ENCODE peak calls at places on chromosomes 11 and 22, in nine cellular contexts. B, D, M, P, H, Z, X, V and T are unnamed samples.

GRCh38 chr11:68929135-68929534 is 25.4 kb downstream of the IGHMBP2 start:
- DNase-seq in B (no peak), D (no peak), M (no peak), P (no peak), H (no peak), Z (no peak), X (no peak), V (no peak), T (no peak)

GRCh38 chr11:68313574-68314202 is 1.3 kb downstream of the LRP5 start:
- DNase-seq in B (no peak), D (peak), M (no peak), P (peak), H (peak), Z (peak), X (no peak), V (peak), T (peak)

GRCh38 chr11:101686514-101686913 is 102.7 kb upstream of the TRPC6 start:
- DNase-seq in B (peak), D (no peak), M (no peak), P (no peak), H (peak), Z (no peak), X (no peak), V (peak), T (no peak)

GRCh38 chr11:46537851-46538295 is 56.0 kb downstream of the AMBRA1 start:
- DNase-seq in B (peak), D (peak), M (peak), P (peak), H (peak), Z (peak), X (peak), V (peak), T (peak)

GRCh38 chr11:47553417-47553746 is 450 bp upstream of the CELF1 start:
- DNase-seq in B (no peak), D (no peak), M (no peak), P (no peak), H (no peak), Z (no peak), X (no peak), V (no peak), T (no peak)

GRCh38 chr11:34126959-34127848 is 21.8 kb downstream of the NAT10 start:
- DNase-seq in B (no peak), D (no peak), M (no peak), P (no peak), H (peak), Z (no peak), X (no peak), V (no peak), T (no peak)

GRCh38 chr22:44309137-44309536 is 3.6 kb downstream of the SHISAL1 start:
- DNase-seq in B (peak), D (peak), M (no peak), P (no peak), H (peak), Z (peak), X (no peak), V (peak), T (peak)

GRCh38 chr11:32105871-32106312 is 15.0 kb downstream of the RCN1 start:
- DNase-seq in B (no peak), D (no peak), M (no peak), P (no peak), H (no peak), Z (no peak), X (no peak), V (no peak), T (no peak)

GRCh38 chr11:90220391-90220790 is 2.5 kb downstream of the CHORDC1 start:
- DNase-seq in B (no peak), D (no peak), M (no peak), P (no peak), H (peak), Z (no peak), X (no peak), V (peak), T (no peak)

GRCh38 chr22:40050258-40050657 is 55.5 kb downstream of the FAM83F start:
- DNase-seq in B (no peak), D (no peak), M (no peak), P (no peak), H (no peak), Z (no peak), X (no peak), V (no peak), T (no peak)

GRCh38 chr11:117816151-117816741 is 8.3 kb downstream of the FXYD2 start:
- DNase-seq in B (peak), D (peak), M (no peak), P (peak), H (peak), Z (peak), X (peak), V (peak), T (peak)

GRCh38 chr11:108616549-108616948 is 23.0 kb upstream of the EXPH5 start:
- DNase-seq in B (peak), D (peak), M (no peak), P (peak), H (peak), Z (no peak), X (no peak), V (peak), T (no peak)